ENCODE peak calls at places on chromosomes 12 and 14, in seven cellular contexts. F is hypothalamus; R is HT-29; T is GM23248; V is stimulated activated CD4-positive, alpha-beta T cell treated with anti-CD3 and anti-CD28 coated beads, Interleukin-1b, Interleukin-23, amount 100 ng/mL, for 24 hours; E is activated T-cell treated with anti-CD3 and anti-CD28 coated beads, Interleukin-2, amount 50 U/mL, for 1 hour; N is kidney epithelial cell. H is an unnamed sample.
A peak's percentile ranks its signal among the peaks of the same experiment; 100 is the strongest.

GRCh38 chr14:69858801-69859200 is 20.4 kb upstream of the SMOC1 start:
- DNase-seq in F (no peak), R (no peak), T (no peak), V (no peak), E (no peak), N (no peak), H (no peak)

GRCh38 chr12:11576104-11576503 is 73.4 kb upstream of the ETV6 start:
- DNase-seq in F (no peak), R (peak; percentile 60), T (peak; percentile 79), V (no peak), E (no peak), N (no peak), H (peak; percentile 71)

GRCh38 chr14:77511486-77512162 is 13.0 kb upstream of the ISM2 start:
- DNase-seq in F (no peak), R (no peak), T (no peak), V (no peak), E (no peak), N (no peak), H (no peak)

GRCh38 chr12:111424189-111424792 is 18.6 kb downstream of the SH2B3 start:
- DNase-seq in F (no peak), R (no peak), T (no peak), V (no peak), E (no peak), N (no peak), H (no peak)

GRCh38 chr12:31749024-31749704 is 20.3 kb upstream of the AMN1 start:
- DNase-seq in F (no peak), R (peak; percentile 98), T (peak; percentile 96), V (no peak), E (no peak), N (peak; percentile 98), H (peak; percentile 93)

GRCh38 chr14:56686416-56686815 is 106.8 kb downstream of the TMEM260 start:
- DNase-seq in F (no peak), R (no peak), T (no peak), V (no peak), E (no peak), N (no peak), H (no peak)

GRCh38 chr14:104604461-104605449 is at the start of gene TMEM179:
- DNase-seq in F (no peak), R (no peak), T (peak; percentile 35), V (no peak), E (no peak), N (no peak), H (peak; percentile 27)

GRCh38 chr14:90795744-90796143 is 20.5 kb downstream of the TTC7B start:
- DNase-seq in F (no peak), R (no peak), T (peak; percentile 92), V (no peak), E (no peak), N (peak; percentile 74), H (peak; percentile 87)

GRCh38 chr14:39383026-39383626 is 49.1 kb downstream of the FBXO33 start:
- DNase-seq in F (no peak), R (no peak), T (no peak), V (no peak), E (no peak), N (no peak), H (no peak)

GRCh38 chr14:52265248-52265647 is 2.2 kb upstream of the PTGDR start:
- DNase-seq in F (no peak), R (no peak), T (no peak), V (no peak), E (no peak), N (no peak), H (no peak)

GRCh38 chr12:69442894-69443293 is 27.3 kb upstream of the FRS2 start:
- DNase-seq in F (no peak), R (no peak), T (peak; percentile 64), V (no peak), E (no peak), N (no peak), H (peak; percentile 4)

GRCh38 chr14:62667515-62667914 is 377.7 kb downstream of the KCNH5 start:
- DNase-seq in F (no peak), R (peak; percentile 5), T (no peak), V (no peak), E (no peak), N (no peak), H (peak; percentile 2)

GRCh38 chr12:98751580-98752115 is 106.6 kb downstream of the APAF1 start:
- DNase-seq in F (no peak), R (no peak), T (no peak), V (no peak), E (no peak), N (no peak), H (peak; percentile 11)

GRCh38 chr12:90036641-90037040 is 328.0 kb upstream of the ATP2B1 start:
- DNase-seq in F (no peak), R (no peak), T (peak; percentile 78), V (no peak), E (no peak), N (no peak), H (peak; percentile 75)

GRCh38 chr12:13135336-13136178 is 32.1 kb upstream of the GSG1 start:
- DNase-seq in F (peak; percentile 15), R (peak; percentile 94), T (peak; percentile 98), V (no peak), E (no peak), N (peak; percentile 89), H (peak; percentile 94)

GRCh38 chr14:92538412-92539017 is 24.9 kb downstream of the RIN3 start:
- DNase-seq in F (no peak), R (no peak), T (no peak), V (no peak), E (no peak), N (no peak), H (no peak)

GRCh38 chr14:90276627-90277367 is 20.4 kb downstream of the PSMC1 start:
- DNase-seq in F (no peak), R (no peak), T (peak; percentile 36), V (no peak), E (no peak), N (no peak), H (peak; percentile 48)

GRCh38 chr14:49770212-49770817 is 2.4 kb downstream of the KLHDC2 start:
- DNase-seq in F (no peak), R (peak; percentile 85), T (peak; percentile 28), V (no peak), E (no peak), N (peak; percentile 37), H (peak; percentile 77)

GRCh38 chr12:120066341-120066740 is 50.2 kb downstream of the RAB35 start:
- DNase-seq in F (no peak), R (no peak), T (no peak), V (no peak), E (no peak), N (peak; percentile 23), H (no peak)

GRCh38 chr14:103310576-103311095 is 23.4 kb upstream of the EIF5 start:
- DNase-seq in F (no peak), R (no peak), T (no peak), V (no peak), E (no peak), N (no peak), H (no peak)

GRCh38 chr12:24062642-24063245 is 113.3 kb upstream of the SOX5 start:
- DNase-seq in F (no peak), R (no peak), T (no peak), V (no peak), E (no peak), N (no peak), H (no peak)

GRCh38 chr12:106282457-106283097 is 20.0 kb upstream of the TCP11L2 start:
- DNase-seq in F (no peak), R (peak; percentile 71), T (peak; percentile 77), V (peak; percentile 15), E (peak; percentile 46), N (no peak), H (peak; percentile 74)

GRCh38 chr14:61602733-61603077 is 92.6 kb upstream of the HIF1A start:
- DNase-seq in F (no peak), R (peak; percentile 60), T (no peak), V (no peak), E (no peak), N (no peak), H (no peak)

GRCh38 chr12:75289678-75290200 is 40.4 kb downstream of the CAPS2 start:
- DNase-seq in F (no peak), R (peak; percentile 54), T (peak; percentile 47), V (no peak), E (no peak), N (peak; percentile 1), H (peak; percentile 22)

GRCh38 chr12:121224591-121224990 is 14.7 kb downstream of the P2RX4 start:
- DNase-seq in F (no peak), R (no peak), T (no peak), V (no peak), E (peak; percentile 44), N (no peak), H (no peak)

H was measured in EH.